ENCODE peak calls at places on chromosome 4, in five cellular contexts. U is lung, R is epithelial cell of esophagus, L is thoracic aorta, Z is astrocyte of the spinal cord. T is an unnamed sample.

GRCh38 chr4:66899422-66900065 is 645.8 kb downstream of the CENPC start:
- DNase-seq in R (no peak), L (no peak), U (no peak), Z (no peak), T (no peak)

GRCh38 chr4:76023381-76023780 is at the start of gene CXCL10:
- DNase-seq in Z (no peak), L (no peak), U (no peak), R (peak), T (peak)

GRCh38 chr4:6885953-6886557 is 23.6 kb upstream of the TBC1D14 start:
- DNase-seq in Z (peak), L (no peak), U (peak), R (peak), T (peak)

GRCh38 chr4:8547108-8547911 is 32.9 kb upstream of the GPR78 start:
- DNase-seq in Z (no peak), U (no peak), R (peak), L (no peak), T (peak)

GRCh38 chr4:152225680-152226079 is 310.2 kb downstream of the FBXW7 start:
- DNase-seq in R (no peak), L (no peak), Z (no peak), U (no peak), T (no peak)

GRCh38 chr4:95545526-95545925 is 3.2 kb downstream of the UNC5C start:
- DNase-seq in Z (no peak), R (no peak), U (no peak), L (no peak), T (no peak)

GRCh38 chr4:26787461-26788340 is 72.9 kb upstream of the STIM2 start:
- DNase-seq in Z (peak), L (no peak), U (no peak), R (peak), T (peak)

GRCh38 chr4:30950737-30951136 is 230.6 kb downstream of the PCDH7 start:
- DNase-seq in L (no peak), U (no peak), Z (no peak), R (peak), T (no peak)

GRCh38 chr4:25939330-25939729 is 25.3 kb downstream of the SMIM20 start:
- DNase-seq in L (no peak), R (no peak), U (no peak), Z (no peak), T (no peak)

GRCh38 chr4:147846318-147847135 is 114.6 kb downstream of the ARHGAP10 start:
- DNase-seq in R (no peak), U (no peak), L (no peak), Z (no peak), T (no peak)

GRCh38 chr4:82905205-82905604 is 4.7 kb downstream of the THAP9 start:
- DNase-seq in U (no peak), L (no peak), R (peak), Z (peak), T (peak)

GRCh38 chr4:11842620-11843263 is 414.0 kb upstream of the HS3ST1 start:
- DNase-seq in R (peak), Z (no peak), U (no peak), L (no peak), T (no peak)

GRCh38 chr4:15414601-15415091 is 13.2 kb upstream of the C1QTNF7 start:
- DNase-seq in R (no peak), Z (peak), U (no peak), L (no peak), T (peak)

GRCh38 chr4:8283161-8283560 is 13.6 kb downstream of the HTRA3 start:
- DNase-seq in L (no peak), U (no peak), Z (no peak), R (no peak), T (no peak)

GRCh38 chr4:151055539-151055938 is 40.5 kb upstream of the LRBA start:
- DNase-seq in U (no peak), L (no peak), Z (no peak), R (no peak), T (no peak)

GRCh38 chr4:139084425-139085093 is 69.0 kb downstream of the NOCT start:
- DNase-seq in U (no peak), Z (no peak), R (no peak), L (no peak), T (peak)

GRCh38 chr4:41814565-41814964 is 66.0 kb upstream of the PHOX2B start:
- DNase-seq in R (peak), U (no peak), L (no peak), Z (peak), T (peak)

GRCh38 chr4:47933798-47934197 is 19.4 kb upstream of the NFXL1 start:
- DNase-seq in U (no peak), R (peak), Z (peak), L (no peak), T (peak)

GRCh38 chr4:134627386-134627785 is 425.8 kb upstream of the PABPC4L start:
- DNase-seq in U (no peak), R (no peak), L (no peak), Z (no peak), T (no peak)

GRCh38 chr4:178970433-178971140 is 1528.3 kb upstream of the AGA start:
- DNase-seq in U (no peak), Z (no peak), L (no peak), R (no peak), T (no peak)

GRCh38 chr4:7512946-7513345 is 78.2 kb upstream of the PSAPL1 start:
- DNase-seq in L (no peak), Z (no peak), U (no peak), R (no peak), T (no peak)

GRCh38 chr4:13641084-13641483 is 13.6 kb upstream of the BOD1L1 start:
- DNase-seq in U (no peak), L (no peak), Z (no peak), R (no peak), T (no peak)

GRCh38 chr4:30719363-30720020 is 677 bp upstream of the PCDH7 start:
- DNase-seq in R (peak), Z (peak), L (no peak), U (no peak), T (peak)

GRCh38 chr4:72340803-72341431 is 228.1 kb downstream of the ADAMTS3 start:
- DNase-seq in Z (peak), R (peak), L (no peak), U (no peak), T (no peak)

GRCh38 chr4:94515365-94515764 is 63.6 kb downstream of the PDLIM5 start:
- DNase-seq in Z (peak), L (no peak), R (no peak), U (no peak), T (no peak)

GRCh38 chr4:120830204-120830603 is 92.3 kb downstream of the PRDM5 start:
- DNase-seq in L (no peak), Z (no peak), U (no peak), R (no peak), T (peak)

GRCh38 chr4:88818650-88819470 is 121.2 kb upstream of the NAP1L5 start:
- DNase-seq in Z (peak), R (peak), U (peak), L (no peak), T (peak)

GRCh38 chr4:128596844-128597243 is 212.7 kb upstream of the JADE1 start:
- DNase-seq in U (no peak), L (no peak), Z (peak), R (no peak), T (no peak)

GRCh38 chr4:101790521-101791188 is at the start of gene BANK1:
- DNase-seq in U (peak), Z (peak), L (no peak), R (peak), T (peak)

GRCh38 chr4:154577324-154577723 is 13.2 kb downstream of the FGA start:
- DNase-seq in U (no peak), R (no peak), L (no peak), Z (no peak), T (no peak)

GRCh38 chr4:40245794-40246546 is 49.1 kb downstream of the RHOH start:
- DNase-seq in U (no peak), R (no peak), Z (no peak), L (no peak), T (no peak)

GRCh38 chr4:66017671-66018070 is 347.4 kb upstream of the EPHA5 start:
- DNase-seq in R (no peak), Z (no peak), L (no peak), U (no peak), T (no peak)

DNA sequence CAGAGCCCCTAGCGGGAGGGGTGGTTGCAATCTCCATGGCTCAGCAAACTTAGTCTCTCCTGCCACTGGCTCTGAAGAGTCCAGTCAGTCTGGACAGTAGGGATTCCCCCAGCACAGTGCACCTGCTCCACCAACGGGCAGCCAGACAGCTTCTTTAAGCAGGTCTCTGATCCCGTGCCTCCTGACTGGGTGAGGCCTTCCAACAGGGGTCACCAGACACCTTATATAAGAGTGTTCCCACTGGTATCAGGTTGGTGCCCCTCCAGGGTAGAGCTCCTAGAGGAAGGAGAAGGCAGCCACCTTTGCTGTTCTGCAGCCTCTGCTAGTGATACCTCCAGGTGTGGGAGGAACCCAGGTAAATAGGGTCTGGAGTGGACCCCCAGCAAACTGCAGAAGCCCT is 1393.4 kb downstream of the STIM2 start:
- DNase-seq in Z (no peak), L (no peak), R (no peak), U (no peak), T (no peak)
- TF ChIP-seq CTCF in Z (no peak), L (no peak), R (no peak), U (no peak), T (no peak)

GRCh38 chr4:145815626-145816025 is 123.0 kb downstream of the ZNF827 start:
- DNase-seq in L (no peak), U (no peak), Z (peak), R (no peak), T (no peak)

GRCh38 chr4:145816091-145816490 is 122.5 kb downstream of the ZNF827 start:
- DNase-seq in Z (no peak), L (no peak), U (no peak), R (no peak), T (no peak)

GRCh38 chr4:145814246-145814645 is 124.4 kb downstream of the ZNF827 start:
- DNase-seq in R (no peak), Z (no peak), L (no peak), U (no peak), T (no peak)

GRCh38 chr4:145812902-145813301 is 125.7 kb downstream of the ZNF827 start:
- DNase-seq in U (no peak), L (no peak), R (peak), Z (no peak), T (peak)

GRCh38 chr4:145815027-145815612 is 123.5 kb downstream of the ZNF827 start:
- DNase-seq in L (no peak), R (no peak), Z (no peak), U (no peak), T (no peak)
- H3K4me3 ChIP-seq in L (no peak), R (no peak), Z (no peak), U (no peak), T (no peak)

DNA sequence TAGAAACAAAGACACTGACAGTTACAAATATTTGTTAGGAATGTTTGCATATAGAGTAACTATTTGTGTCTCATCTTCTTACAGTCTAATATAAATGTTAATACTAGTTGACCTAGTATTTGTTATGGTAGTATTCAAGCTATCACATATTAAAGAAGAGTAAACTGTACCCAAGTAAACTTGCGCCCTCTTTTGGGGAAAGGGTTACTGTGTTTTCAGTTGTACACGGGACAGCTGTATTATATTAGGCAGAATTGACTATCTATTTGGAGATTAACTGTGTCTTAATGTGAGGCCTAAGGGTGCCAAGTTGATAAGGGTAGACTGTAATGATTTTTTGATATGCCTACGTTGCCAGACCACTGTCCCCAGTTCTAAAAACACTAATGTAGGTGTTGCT is 172.9 kb upstream of the CXCL13 start:
- DNase-seq in U (no peak), Z (no peak), L (no peak), R (peak), T (no peak)
- TF ChIP-seq CTCF in U (no peak), Z (no peak), L (no peak), R (no peak), T (peak)

DNA sequence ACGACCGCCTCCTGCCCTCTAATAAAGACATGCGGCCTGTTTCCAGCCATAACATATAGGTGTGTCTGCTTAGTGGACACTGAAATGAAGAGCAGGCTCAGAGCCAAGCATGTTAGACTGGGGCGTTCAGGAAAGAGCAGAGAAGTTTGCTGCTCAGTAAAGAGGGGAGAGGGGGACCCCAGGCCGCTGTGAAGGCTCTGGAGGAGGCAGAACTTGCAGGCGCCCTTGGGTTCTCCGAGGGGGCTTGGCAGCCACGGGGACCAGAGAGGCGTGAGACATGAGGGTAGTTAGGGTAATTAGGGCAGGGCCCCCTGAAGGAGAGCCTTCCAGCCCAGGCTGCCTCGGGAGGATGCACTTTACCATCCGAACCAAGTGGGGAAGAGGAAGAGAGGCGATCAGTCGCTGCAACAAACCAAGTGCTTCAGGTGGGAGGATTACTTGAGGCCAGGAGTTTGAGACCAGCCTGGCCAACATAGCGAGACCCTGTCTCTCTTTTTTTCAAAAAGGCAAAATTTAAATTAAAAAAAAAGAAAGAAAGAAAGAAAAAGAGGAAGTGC is 46.6 kb upstream of the CDKN2AIP start:
- DNase-seq in R (no peak), U (no peak), Z (no peak), L (no peak), T (no peak)
- H3K4me3 ChIP-seq in R (peak), U (no peak), Z (peak), L (peak), T (peak)

DNA sequence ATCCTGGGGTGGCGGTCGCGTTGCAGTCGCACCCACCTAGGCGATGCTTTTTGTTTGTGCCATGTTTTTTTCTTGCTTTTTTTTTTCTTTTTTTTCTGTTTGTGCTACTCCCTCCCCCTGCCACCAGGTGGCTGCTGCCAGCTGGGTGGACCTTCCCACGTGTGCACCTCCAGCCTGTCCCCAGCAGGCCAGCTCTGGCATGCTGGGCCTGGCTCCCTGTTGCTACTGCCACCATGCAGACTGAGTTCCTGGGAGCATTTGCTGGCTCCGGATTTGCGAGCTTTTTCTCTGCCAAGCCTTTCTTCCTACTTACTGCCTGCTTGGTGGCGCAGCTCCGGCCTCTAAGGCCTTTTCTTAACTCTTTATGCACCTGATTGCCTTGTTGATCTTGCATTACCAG is 161.2 kb upstream of the WDFY3 start:
- DNase-seq in U (no peak), R (peak), L (no peak), Z (peak), T (peak)
- TF ChIP-seq CTCF in U (no peak), R (peak), L (no peak), Z (peak), T (peak)

DNA sequence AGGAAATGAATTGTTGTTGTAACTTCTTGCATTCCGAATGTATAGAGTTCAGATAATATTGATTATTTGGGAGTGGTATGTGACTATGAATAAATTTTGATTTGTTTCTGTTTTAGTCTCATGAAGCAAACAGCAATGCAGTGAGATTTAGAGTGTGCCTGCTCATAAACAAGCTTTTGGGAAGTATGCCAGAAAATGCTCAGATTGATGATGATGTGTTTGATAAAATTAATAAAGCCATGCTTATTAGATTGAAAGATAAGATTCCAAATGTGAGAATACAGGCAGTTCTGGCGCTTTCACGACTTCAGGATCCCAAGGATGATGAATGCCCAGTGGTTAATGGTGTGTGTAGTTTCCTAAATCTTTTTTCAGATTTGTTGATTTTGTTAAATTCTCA is 2.0 kb downstream of the NCAPG start:
- DNase-seq in R (no peak), L (no peak), Z (peak), U (no peak), T (peak)
- H3K4me3 ChIP-seq in R (no peak), L (no peak), Z (peak), U (no peak), T (peak)

GRCh38 chr4:2262145-2262943 is 435 bp upstream of the MXD4 start:
- DNase-seq in U (peak), Z (peak), L (peak), R (peak), T (peak)
- TF ChIP-seq CTCF in U (no peak), Z (no peak), L (no peak), R (no peak), T (no peak)

DNA sequence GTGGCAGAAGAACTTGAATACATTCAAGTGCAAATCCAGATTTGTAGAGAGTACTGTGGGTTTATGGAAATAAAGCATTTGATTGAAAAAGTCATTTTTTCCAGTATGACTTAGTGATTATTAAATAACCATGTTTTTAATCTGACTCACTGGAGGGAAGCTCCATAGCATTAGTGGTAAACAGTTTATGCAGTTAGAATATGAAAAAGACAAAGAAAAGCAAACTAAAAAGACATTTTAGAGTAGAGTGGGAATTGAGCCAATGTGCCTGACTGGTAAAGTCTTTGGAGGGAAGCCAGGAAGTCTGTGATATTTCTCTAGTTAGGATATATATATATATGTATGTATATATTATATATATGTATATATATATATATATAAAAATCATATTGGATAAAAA is 53.4 kb downstream of the FAT4 start:
- DNase-seq in U (no peak), Z (peak), L (no peak), R (peak), T (peak)
- H3K4me3 ChIP-seq in U (no peak), Z (peak), L (peak), R (no peak), T (peak)

T was measured in fibroblast of pulmonary artery.